ENCODE peak calls at places on chromosomes 6 and 20, in nine cellular contexts. R is effector memory CD4-positive, alpha-beta T cell; Z is fibroblast of lung; G is breast epithelium; M is hepatocyte; W is transverse colon; T is tibial nerve; C is DND-41; U is iPS DF 6.9. P is an unnamed sample.
A peak's percentile ranks its signal among the peaks of the same experiment; 100 is the strongest.

GRCh38 chr20:3315110-3315509 is 76.1 kb upstream of the SLC4A11 start:
- DNase-seq in R (no peak), T (no peak), G (peak; percentile 63), U (no peak), Z (no peak), C (no peak), M (no peak), W (no peak), P (no peak)

GRCh38 chr6:50187212-50188055 is 137.7 kb upstream of the DEFB112 start:
- DNase-seq in M (no peak), T (no peak), Z (no peak), U (no peak), W (no peak), C (no peak), R (no peak), G (no peak), P (no peak)

GRCh38 chr20:53873249-53873642 is 197.1 kb downstream of the BCAS1 start:
- DNase-seq in U (no peak), C (no peak), W (no peak), Z (no peak), M (no peak), G (no peak), T (no peak), R (no peak), P (no peak)

GRCh38 chr20:44785768-44786167 is 24.6 kb downstream of the RIMS4 start:
- DNase-seq in G (no peak), R (no peak), C (no peak), T (no peak), M (no peak), Z (no peak), U (peak; percentile 72), W (no peak), P (no peak)

GRCh38 chr6:170142559-170142958 is 148.3 kb downstream of the DLL1 start:
- DNase-seq in C (no peak), Z (no peak), M (no peak), R (no peak), T (no peak), W (no peak), G (no peak), U (no peak), P (no peak)

GRCh38 chr6:15892369-15892768 is 229.5 kb upstream of the DTNBP1 start:
- DNase-seq in C (no peak), M (no peak), R (no peak), U (no peak), G (no peak), Z (peak; percentile 61), T (no peak), W (no peak), P (no peak)

GRCh38 chr20:37559312-37560027 is 31.8 kb upstream of the BLCAP start:
- DNase-seq in T (no peak), G (no peak), Z (no peak), W (no peak), C (no peak), M (no peak), R (no peak), U (no peak), P (no peak)

GRCh38 chr6:19438566-19439353 is 398.4 kb upstream of the ID4 start:
- DNase-seq in G (no peak), U (no peak), Z (no peak), C (no peak), T (no peak), R (no peak), W (no peak), M (no peak), P (no peak)

GRCh38 chr20:29313481-29313880 is 1944.0 kb upstream of the DEFB115 start:
- DNase-seq in T (no peak), M (no peak), G (no peak), U (no peak), C (no peak), W (no peak), R (no peak), Z (no peak), P (no peak)
- H3K9me3 ChIP-seq in T (no peaks in the 10 kb centered on the region), M (no peaks in the 10 kb centered on the region), G (peaks cover 21% of the 10 kb centered on the region), U (no peaks in the 10 kb centered on the region), C (no peaks in the 10 kb centered on the region), W (no peaks in the 10 kb centered on the region), R (no peaks in the 10 kb centered on the region), Z (no peaks in the 10 kb centered on the region), P (no peaks in the 10 kb centered on the region)

GRCh38 chr20:57427239-57428127 is 36.3 kb downstream of the RBM38 start:
- DNase-seq in T (no peak), G (no peak), R (no peak), Z (no peak), W (no peak), C (no peak), U (no peak), M (no peak), P (no peak)

GRCh38 chr20:57426831-57427230 is 35.6 kb downstream of the RBM38 start:
- DNase-seq in U (no peak), C (no peak), R (no peak), Z (no peak), T (no peak), W (no peak), G (no peak), M (no peak), P (no peak)

GRCh38 chr20:57428611-57429496 is 37.7 kb downstream of the RBM38 start:
- DNase-seq in M (no peak), W (no peak), C (no peak), T (no peak), R (no peak), U (no peak), Z (no peak), G (no peak), P (no peak)

GRCh38 chr20:57425150-57426013 is 34.2 kb downstream of the RBM38 start:
- DNase-seq in R (no peak), T (no peak), Z (no peak), G (no peak), C (peak; percentile 13), W (no peak), U (no peak), M (no peak), P (no peak)

DNA sequence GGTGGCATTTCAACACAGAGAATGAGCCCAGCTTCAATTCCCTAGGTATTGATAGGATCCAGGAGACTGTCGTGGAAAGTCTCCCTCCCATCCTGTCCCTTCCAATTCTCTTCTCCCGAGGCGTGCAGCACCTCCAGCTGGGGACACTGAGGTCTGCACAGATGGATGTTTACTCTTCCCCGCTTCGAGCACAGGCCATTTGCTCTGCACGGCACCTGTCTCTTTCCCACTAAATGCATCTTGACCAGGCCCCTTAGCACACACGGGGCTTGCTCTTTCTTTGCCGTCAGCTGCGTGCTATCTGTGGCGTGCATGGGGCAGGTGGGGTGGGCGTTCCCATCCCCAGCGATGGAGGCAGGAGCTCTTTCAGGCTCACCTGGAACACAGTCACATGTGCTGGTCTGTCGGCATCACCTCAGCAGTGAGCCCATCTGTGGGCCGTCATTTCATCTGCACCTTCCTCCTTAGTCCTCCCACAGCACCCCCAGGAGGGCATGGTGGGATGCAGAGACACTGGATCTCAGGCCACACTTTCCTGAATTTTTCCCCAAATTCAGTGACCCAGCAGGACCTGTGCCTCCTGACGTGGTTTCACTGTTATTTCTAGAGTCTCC is 35.1 kb downstream of the RBM38 start:
- DNase-seq in G (no peak), R (no peak), W (no peak), T (no peak), C (no peak), Z (no peak), U (no peak), M (no peak), P (no peak)
- H3K27ac ChIP-seq in G (no peak overlapping the region), R (no peak overlapping the region), W (no peak overlapping the region), T (no peak overlapping the region), C (no peak overlapping the region), Z (no peak overlapping the region), U (no peak overlapping the region), M (no peak overlapping the region), P (no peak overlapping the region)

GRCh38 chr20:19821605-19822004 is 63.5 kb downstream of the RIN2 start:
- DNase-seq in R (no peak), T (no peak), U (no peak), Z (no peak), C (no peak), M (no peak), W (no peak), G (no peak), P (no peak)

GRCh38 chr20:19823216-19823615 is 65.2 kb downstream of the RIN2 start:
- DNase-seq in M (no peak), Z (peak; percentile 22), T (no peak), C (no peak), R (no peak), W (no peak), G (no peak), U (no peak), P (no peak)

GRCh38 chr20:19819149-19819548 is 61.1 kb downstream of the RIN2 start:
- DNase-seq in R (no peak), U (no peak), W (no peak), M (no peak), T (no peak), Z (no peak), C (no peak), G (no peak), P (no peak)

GRCh38 chr20:19823971-19824370 is 65.9 kb downstream of the RIN2 start:
- DNase-seq in M (no peak), Z (no peak), G (no peak), R (no peak), U (no peak), T (no peak), C (no peak), W (no peak), P (no peak)

DNA sequence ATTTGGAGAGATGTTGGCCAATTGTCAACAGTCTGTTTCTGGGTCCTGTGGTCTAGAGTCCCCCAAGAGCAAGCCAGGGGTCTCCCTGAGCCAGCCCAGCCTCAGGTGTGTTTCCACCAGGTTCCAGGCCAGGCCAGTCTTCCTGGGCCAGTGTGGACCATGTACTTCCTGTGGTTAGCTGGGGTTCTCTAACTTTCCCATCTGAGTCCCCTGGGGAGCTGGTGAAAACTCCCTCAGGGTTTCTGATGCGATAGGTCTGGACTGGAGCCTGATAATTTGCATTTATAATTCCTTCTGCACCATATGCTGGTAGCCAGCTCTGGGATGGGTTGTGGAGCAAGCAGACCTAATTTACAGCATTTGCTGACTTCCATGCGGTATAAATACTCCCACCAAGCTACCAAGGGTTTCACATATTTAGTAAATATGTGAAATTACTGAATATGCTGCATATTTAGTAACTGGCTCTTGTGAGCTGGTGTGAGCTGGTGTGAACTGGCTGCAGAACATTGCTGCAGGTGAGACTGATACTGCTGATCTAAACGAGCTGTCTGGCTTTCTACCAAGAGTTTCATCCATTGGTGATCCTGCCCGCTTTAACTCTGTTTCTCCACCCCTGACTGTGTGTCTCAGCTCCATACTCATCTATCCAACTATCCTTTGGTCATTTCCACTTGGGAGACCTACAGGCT is 62.6 kb downstream of the RIN2 start:
- DNase-seq in W (no peak), Z (no peak), U (no peak), G (no peak), M (no peak), C (no peak), R (no peak), T (no peak), P (no peak)
- H3K9me3 ChIP-seq in W (no peaks in the 10 kb centered on the region), Z (no peaks in the 10 kb centered on the region), U (no peaks in the 10 kb centered on the region), G (peaks cover 3% of the 10 kb centered on the region), M (no peaks in the 10 kb centered on the region), C (no peaks in the 10 kb centered on the region), R (no peaks in the 10 kb centered on the region), T (no peaks in the 10 kb centered on the region), P (no peaks in the 10 kb centered on the region)

GRCh38 chr6:143698329-143698728 is 20.6 kb downstream of the PHACTR2 start:
- DNase-seq in T (no peak), Z (no peak), G (no peak), U (no peak), M (no peak), R (no peak), W (no peak), C (no peak), P (no peak)

GRCh38 chr6:143694560-143694959 is 16.8 kb downstream of the PHACTR2 start:
- DNase-seq in Z (no peak), R (no peak), U (no peak), C (no peak), G (no peak), M (no peak), T (no peak), W (no peak), P (no peak)

GRCh38 chr6:143695106-143696059 is 17.6 kb downstream of the PHACTR2 start:
- DNase-seq in C (no peak), Z (no peak), G (no peak), U (no peak), M (no peak), R (no peak), T (no peak), W (no peak), P (no peak)

GRCh38 chr6:143697401-143697800 is 19.6 kb downstream of the PHACTR2 start:
- DNase-seq in T (no peak), G (no peak), U (no peak), C (no peak), Z (no peak), M (no peak), W (no peak), R (no peak), P (no peak)

DNA sequence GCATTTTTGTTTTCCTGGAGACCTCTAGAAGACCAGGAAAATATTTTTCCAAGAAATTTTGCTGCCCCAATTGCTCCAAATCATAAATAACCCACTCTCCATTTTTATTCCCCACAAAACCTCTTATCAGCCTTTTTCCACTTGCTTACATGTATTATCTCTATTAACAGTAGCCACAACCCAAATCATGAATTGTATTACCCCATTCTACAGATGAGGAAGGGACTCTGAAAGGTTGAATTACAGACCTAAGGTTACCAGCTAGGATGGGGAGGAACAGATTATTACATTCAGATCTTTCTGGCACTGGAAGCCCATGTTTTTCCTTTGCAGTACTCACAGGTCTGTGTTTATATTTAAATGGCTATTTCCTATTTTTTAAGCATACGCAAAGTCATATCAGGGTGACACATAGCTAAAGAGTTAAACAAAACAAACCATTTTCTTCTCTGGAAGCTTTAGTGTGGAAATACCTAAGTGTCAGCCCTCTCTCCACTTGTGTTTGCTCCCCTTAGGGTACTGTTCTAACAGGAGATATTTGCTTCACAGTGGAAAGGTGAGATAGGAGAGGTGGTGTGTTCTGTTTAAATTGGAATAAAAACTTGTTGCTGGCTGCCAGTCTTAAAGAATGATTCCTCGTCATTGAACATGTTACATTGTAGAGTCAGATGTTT is 18.7 kb downstream of the PHACTR2 start:
- DNase-seq in Z (peak; percentile 23), C (no peak), M (no peak), T (no peak), W (no peak), R (no peak), U (no peak), G (no peak), P (no peak)
- H3K27ac ChIP-seq in Z (no peak overlapping the region), C (no peak overlapping the region), M (peak overlapping the region; percentile 2), T (no peak overlapping the region), W (no peak overlapping the region), R (no peak overlapping the region), U (no peak overlapping the region), G (peak overlapping the region; percentile 3), P (no peak overlapping the region)